ENCODE peak calls at places on chromosomes 4 and X, in seven cellular contexts. K, S, V, D, M, A and J are unnamed samples.

GRCh38 chr4:138311771-138312535 is 69.8 kb upstream of the SLC7A11 start:
- DNase-seq in K (peak; percentile 22), S (no peak), V (no peak), D (no peak), M (peak; percentile 28), A (no peak), J (no peak)

GRCh38 chrX:69138512-69138911 is 26.7 kb downstream of the PJA1 start:
- DNase-seq in K (no peak), S (no peak), V (no peak), D (no peak), M (no peak), A (no peak), J (no peak)

GRCh38 chrX:44637282-44637681 is 94.6 kb upstream of the FUNDC1 start:
- DNase-seq in K (no peak), S (no peak), V (no peak), D (no peak), M (no peak), A (no peak), J (no peak)

GRCh38 chrX:24025741-24026402 is 1.1 kb downstream of the KLHL15 start:
- DNase-seq in K (peak; percentile 70), S (no peak), V (peak; percentile 16), D (peak; percentile 12), M (peak; percentile 81), A (no peak), J (no peak)

GRCh38 chr4:123941306-123941705 is 544.7 kb downstream of the SPRY1 start:
- DNase-seq in K (no peak), S (no peak), V (peak; percentile 11), D (no peak), M (peak; percentile 61), A (no peak), J (no peak)

GRCh38 chr4:176259330-176260090 is 9.5 kb downstream of the ASB5 start:
- DNase-seq in K (peak; percentile 14), S (no peak), V (peak; percentile 49), D (peak; percentile 41), M (peak; percentile 80), A (no peak), J (no peak)

GRCh38 chrX:85244411-85245210 is 820 bp downstream of the ZNF711 start:
- DNase-seq in K (peak; percentile 57), S (peak; percentile 13), V (no peak), D (peak; percentile 0), M (peak; percentile 7), A (no peak), J (no peak)

GRCh38 chr4:19241845-19242244 is 1009.9 kb upstream of the SLIT2 start:
- DNase-seq in K (peak; percentile 22), S (no peak), V (no peak), D (no peak), M (no peak), A (no peak), J (no peak)

GRCh38 chr4:73222466-73223257 is 35.9 kb downstream of the ANKRD17 start:
- DNase-seq in K (peak; percentile 94), S (peak; percentile 28), V (peak; percentile 93), D (peak; percentile 83), M (peak; percentile 97), A (peak; percentile 46), J (peak; percentile 81)

GRCh38 chr4:119977135-119977534 is 89.5 kb downstream of the MAD2L1 start:
- DNase-seq in K (no peak), S (no peak), V (no peak), D (no peak), M (no peak), A (no peak), J (no peak)

GRCh38 chr4:123580981-123581664 is 184.5 kb downstream of the SPRY1 start:
- DNase-seq in K (no peak), S (no peak), V (no peak), D (no peak), M (no peak), A (no peak), J (no peak)

GRCh38 chr4:140876597-140877364 is 120.6 kb upstream of the TBC1D9 start:
- DNase-seq in K (no peak), S (no peak), V (no peak), D (no peak), M (peak; percentile 66), A (no peak), J (no peak)

GRCh38 chr4:159204566-159204965 is 101.7 kb downstream of the RAPGEF2 start:
- DNase-seq in K (no peak), S (no peak), V (no peak), D (no peak), M (no peak), A (no peak), J (no peak)

GRCh38 chrX:53481093-53481492 is 46.9 kb upstream of the HSD17B10 start:
- DNase-seq in K (peak; percentile 8), S (no peak), V (no peak), D (no peak), M (no peak), A (peak; percentile 19), J (no peak)

GRCh38 chr4:78629991-78630541 is 78.5 kb downstream of the ANXA3 start:
- DNase-seq in K (peak; percentile 95), S (no peak), V (no peak), D (no peak), M (no peak), A (peak; percentile 54), J (no peak)

GRCh38 chr4:23966720-23967119 is 76.9 kb upstream of the PPARGC1A start:
- DNase-seq in K (peak; percentile 70), S (no peak), V (no peak), D (no peak), M (no peak), A (no peak), J (no peak)

GRCh38 chr4:56790566-56791175 is 30.8 kb downstream of the SPINK2 start:
- DNase-seq in K (no peak), S (no peak), V (no peak), D (no peak), M (no peak), A (no peak), J (no peak)

GRCh38 chr4:56374956-56375355 is 12.3 kb downstream of the AASDH start:
- DNase-seq in K (no peak), S (no peak), V (no peak), D (no peak), M (no peak), A (no peak), J (no peak)

GRCh38 chrX:73561791-73562190 is 1.2 kb upstream of the CHIC1 start:
- DNase-seq in K (no peak), S (no peak), V (peak; percentile 3), D (no peak), M (peak; percentile 37), A (no peak), J (no peak)

GRCh38 chrX:77731821-77732419 is 54.1 kb downstream of the ATRX start:
- DNase-seq in K (peak; percentile 1), S (no peak), V (no peak), D (no peak), M (no peak), A (no peak), J (no peak)
- H3K27ac ChIP-seq in K (no peak overlapping the region), S (no peak overlapping the region), V (no peak overlapping the region), D (no peak overlapping the region), M (no peak overlapping the region), A (no peak overlapping the region), J (no peak overlapping the region)

DNA sequence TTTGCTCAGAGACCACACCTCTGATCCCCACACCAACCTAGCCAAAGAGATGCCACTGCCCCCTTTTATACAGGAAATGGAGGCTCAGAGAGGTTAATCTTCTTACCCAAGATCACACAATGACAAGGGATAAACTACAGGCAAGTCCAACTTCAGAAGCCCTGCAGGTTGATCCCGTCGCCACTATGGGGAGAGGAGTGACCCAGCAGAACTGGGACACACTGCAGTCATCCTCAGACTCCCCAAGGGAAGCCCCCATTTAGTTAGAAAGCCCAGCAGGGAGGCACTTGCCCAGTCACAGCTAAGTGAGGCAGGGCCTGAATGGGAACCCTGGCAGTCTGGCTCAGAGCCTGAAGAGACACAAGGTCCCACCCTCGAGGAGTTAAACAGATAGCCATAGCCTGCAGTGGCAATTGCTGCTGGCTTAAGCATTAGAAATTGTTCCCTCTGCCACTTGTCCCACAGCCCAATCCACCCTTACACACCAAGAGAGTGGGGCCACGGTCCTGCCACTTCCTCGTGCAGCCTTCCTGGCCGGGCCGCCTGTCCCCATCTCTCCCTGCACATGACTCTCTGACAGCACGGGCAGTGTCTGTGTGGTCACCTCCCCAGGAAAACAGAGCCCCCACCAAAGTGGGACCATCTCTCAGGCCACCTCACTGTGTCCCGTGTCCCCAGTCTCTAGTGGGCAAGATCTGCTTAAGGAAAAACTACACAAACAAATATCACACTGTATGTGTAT is 2.7 kb downstream of the JAKMIP1 start:
- DNase-seq in K (no peak), S (no peak), V (no peak), D (no peak), M (no peak), A (no peak), J (no peak)
- H3K27ac ChIP-seq in K (no peak overlapping the region), S (no peak overlapping the region), V (no peak overlapping the region), D (no peak overlapping the region), M (no peak overlapping the region), A (no peak overlapping the region), J (no peak overlapping the region)

DNA sequence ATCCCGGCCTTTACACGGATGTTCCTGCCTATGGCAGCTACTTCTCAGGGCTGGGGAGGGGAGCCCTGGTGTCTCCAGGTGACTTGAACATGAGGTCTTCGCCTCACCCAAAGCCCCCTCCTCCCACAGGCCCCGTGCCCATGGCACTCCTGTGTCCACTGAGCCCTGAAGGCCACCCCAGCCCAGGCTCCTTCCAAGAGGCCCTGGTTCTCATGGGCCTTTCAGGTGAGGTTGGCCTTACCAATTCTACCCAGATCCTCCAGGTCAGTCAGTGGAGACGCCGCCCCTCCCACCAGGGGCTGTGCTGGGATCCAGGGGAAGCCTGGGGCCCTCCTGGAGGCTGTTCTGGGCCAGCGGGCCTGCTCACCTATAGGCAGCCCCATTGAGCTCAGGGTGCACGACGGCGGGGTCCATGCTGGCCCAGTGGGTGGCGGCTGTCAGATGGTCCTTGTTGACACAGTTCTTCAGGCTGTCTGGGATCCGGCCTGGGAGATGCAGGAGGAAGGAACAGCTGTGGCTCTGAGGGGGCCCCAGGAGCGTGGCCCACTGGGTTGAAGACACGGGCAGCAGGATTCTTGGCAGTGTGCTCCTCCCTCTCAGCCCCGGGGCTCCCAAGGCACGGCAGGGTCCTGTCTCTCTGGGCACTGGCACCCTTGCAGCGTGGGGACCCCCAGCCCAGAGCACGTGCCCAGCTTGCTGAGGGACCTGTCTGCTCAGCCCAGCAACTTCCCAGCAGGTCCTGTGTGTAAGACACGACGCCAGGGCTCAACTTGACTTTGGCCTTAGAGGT is 36.2 kb downstream of the CTBP1 start:
- DNase-seq in K (no peak), S (peak; percentile 13), V (no peak), D (no peak), M (no peak), A (no peak), J (no peak)
- H3K27ac ChIP-seq in K (no peak overlapping the region), S (no peak overlapping the region), V (no peak overlapping the region), D (peak overlapping the region; percentile 51), M (no peak overlapping the region), A (peak overlapping the region; percentile 80), J (no peak overlapping the region)

DNA sequence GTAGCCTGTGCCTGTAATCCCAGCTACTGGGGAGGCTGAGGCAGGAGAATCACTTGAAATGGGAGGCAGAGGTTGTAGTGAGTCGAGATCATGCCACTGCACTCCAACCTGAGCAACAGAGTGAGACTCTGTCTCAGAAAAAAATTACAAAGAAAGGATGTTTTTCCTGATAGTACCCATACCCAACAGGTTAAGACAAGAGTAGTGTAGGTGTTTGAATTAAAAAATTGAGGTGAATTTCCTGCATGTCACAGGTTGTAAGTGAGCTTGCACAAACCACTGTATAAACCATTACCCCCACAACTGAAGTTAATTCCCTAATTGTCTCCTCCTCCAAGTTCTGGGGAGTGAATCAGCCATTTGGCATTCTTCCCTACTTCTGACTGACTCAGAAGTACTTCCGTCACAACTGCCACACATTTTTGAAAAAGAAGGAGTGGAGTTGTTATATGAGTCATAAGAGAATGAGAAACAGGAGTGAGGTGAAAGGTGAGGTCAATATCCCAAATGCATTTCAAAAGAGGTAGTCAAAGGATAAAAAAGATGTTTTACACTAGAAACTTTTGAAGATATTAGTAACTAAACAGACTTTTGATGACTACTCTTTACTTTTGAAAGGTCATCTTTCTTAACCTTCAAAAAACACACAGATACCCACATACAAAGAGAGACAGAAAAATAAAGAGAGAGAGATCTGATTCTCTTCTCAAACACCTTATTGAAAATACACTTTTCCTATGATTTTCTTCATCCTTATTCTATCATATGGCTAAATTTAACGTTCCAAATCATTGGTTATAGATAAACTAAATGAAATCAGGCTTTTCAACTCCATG is 134.5 kb downstream of the BTC start:
- DNase-seq in K (peak; percentile 91), S (no peak), V (peak; percentile 93), D (peak; percentile 90), M (peak; percentile 99), A (peak; percentile 17), J (peak; percentile 99)
- H3K27ac ChIP-seq in K (no peak overlapping the region), S (no peak overlapping the region), V (peak overlapping the region; percentile 11), D (peak overlapping the region; percentile 94), M (peak overlapping the region; percentile 32), A (peak overlapping the region; percentile 60), J (peak overlapping the region; percentile 99)